ENCODE peak calls at places on chromosomes 11 and 22, in four cellular contexts. K is cardiac muscle cell, W is PC-3, V is endodermal cell. L is an unnamed sample.

GRCh38 chr11:131754671-131755070 is 384.3 kb downstream of the NTM start:
- DNase-seq in W (peak; percentile 14), K (no peak), V (no peak), L (no peak)

GRCh38 chr11:83299681-83300080 is 13.5 kb upstream of the CCDC90B start:
- DNase-seq in K (no peak), V (no peak), W (no peak), L (no peak)

GRCh38 chr11:665062-665706 is 28.1 kb downstream of the DRD4 start:
- DNase-seq in W (no peak), K (peak; percentile 8), V (no peak), L (peak; percentile 62)

GRCh38 chr11:72812968-72813739 is 1.1 kb upstream of the ATG16L2 start:
- DNase-seq in W (peak; percentile 85), V (peak; percentile 89), K (peak; percentile 59), L (peak; percentile 79)

GRCh38 chr22:35314161-35314942 is 14.7 kb downstream of the TOM1 start:
- DNase-seq in K (no peak), V (peak; percentile 67), W (no peak), L (peak; percentile 27)

GRCh38 chr22:21824439-21824912 is 43.0 kb downstream of the MAPK1 start:
- DNase-seq in K (no peak), W (no peak), V (no peak), L (no peak)

GRCh38 chr11:100849009-100849913 is 162.2 kb downstream of the ARHGAP42 start:
- DNase-seq in W (no peak), V (no peak), K (peak; percentile 81), L (no peak)

GRCh38 chr11:79400717-79401330 is 40.0 kb downstream of the TENM4 start:
- DNase-seq in V (peak; percentile 89), K (peak; percentile 44), W (peak; percentile 70), L (peak; percentile 20)

GRCh38 chr22:30969532-30970355 is 679 bp downstream of the TUG1 start:
- DNase-seq in K (peak; percentile 64), W (peak; percentile 15), V (peak; percentile 74), L (peak; percentile 47)

GRCh38 chr11:10441021-10441523 is 14.0 kb upstream of the AMPD3 start:
- DNase-seq in K (no peak), V (no peak), W (no peak), L (no peak)

GRCh38 chr22:22753526-22754267 is 109.3 kb downstream of the GGTLC2 start:
- DNase-seq in K (peak; percentile 59), W (peak; percentile 62), V (peak; percentile 95), L (peak; percentile 56)

GRCh38 chr11:1569251-1569780 is 2.8 kb downstream of the DUSP8 start:
- DNase-seq in K (no peak), V (no peak), W (no peak), L (no peak)

GRCh38 chr11:95586681-95587080 is 202.9 kb downstream of the FAM76B start:
- DNase-seq in K (no peak), V (no peak), W (no peak), L (no peak)

GRCh38 chr22:40237788-40238424 is 60.2 kb downstream of the TNRC6B start:
- DNase-seq in V (no peak), K (no peak), W (no peak), L (no peak)

GRCh38 chr11:75782540-75783263 is 14.1 kb downstream of the DGAT2 start:
- DNase-seq in K (no peak), V (no peak), W (peak; percentile 87), L (no peak)

GRCh38 chr22:42808516-42808915 is 48.6 kb downstream of the ARFGAP3 start:
- DNase-seq in V (no peak), K (no peak), W (no peak), L (no peak)

GRCh38 chr11:117426941-117427340 is 99.3 kb downstream of the CEP164 start:
- DNase-seq in K (no peak), V (no peak), W (no peak), L (no peak)

GRCh38 chr11:64318694-64319420 is 936 bp downstream of the PRDX5 start:
- DNase-seq in K (no peak), W (no peak), V (peak; percentile 88), L (no peak)

GRCh38 chr11:92843455-92843854 is 126.0 kb upstream of the MTNR1B start:
- DNase-seq in V (no peak), W (no peak), K (no peak), L (no peak)
- H3K36me3 ChIP-seq in V (peaks cover 27% of the 10 kb centered on the region), W (no peaks in the 10 kb centered on the region), K (no peaks in the 10 kb centered on the region), L (no peaks in the 10 kb centered on the region)

GRCh38 chr11:66310324-66310723 is 6.5 kb downstream of the CD248 start:
- DNase-seq in K (no peak), W (no peak), V (peak; percentile 39), L (no peak)
- H3K36me3 ChIP-seq in K (no peaks in the 10 kb centered on the region), W (no peaks in the 10 kb centered on the region), V (no peaks in the 10 kb centered on the region), L (no peaks in the 10 kb centered on the region)

DNA sequence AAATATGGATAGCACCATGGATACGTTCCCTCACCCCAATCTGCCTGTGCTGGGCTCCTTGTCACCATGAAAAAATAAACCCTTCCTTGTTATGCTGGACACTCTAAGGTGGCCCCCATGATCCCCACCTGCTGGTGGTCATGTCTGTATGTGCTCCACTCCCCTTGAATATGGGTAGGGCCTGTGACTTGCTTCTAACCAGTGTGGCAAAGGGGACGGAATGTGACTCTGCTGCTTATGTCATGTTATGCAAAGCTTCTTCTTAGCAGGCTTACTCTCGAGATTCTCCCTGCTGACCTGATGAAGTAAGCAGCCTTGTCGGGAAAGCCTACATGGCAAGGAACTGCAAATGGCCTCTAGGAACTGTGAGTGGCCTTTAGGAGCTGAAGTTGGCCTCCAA is 159.9 kb downstream of the CCDC34 start:
- DNase-seq in W (no peak), V (peak; percentile 56), K (no peak), L (no peak)
- H3K36me3 ChIP-seq in W (no peaks in the 10 kb centered on the region), V (peaks cover 1% of the 10 kb centered on the region), K (no peaks in the 10 kb centered on the region), L (no peaks in the 10 kb centered on the region)

DNA sequence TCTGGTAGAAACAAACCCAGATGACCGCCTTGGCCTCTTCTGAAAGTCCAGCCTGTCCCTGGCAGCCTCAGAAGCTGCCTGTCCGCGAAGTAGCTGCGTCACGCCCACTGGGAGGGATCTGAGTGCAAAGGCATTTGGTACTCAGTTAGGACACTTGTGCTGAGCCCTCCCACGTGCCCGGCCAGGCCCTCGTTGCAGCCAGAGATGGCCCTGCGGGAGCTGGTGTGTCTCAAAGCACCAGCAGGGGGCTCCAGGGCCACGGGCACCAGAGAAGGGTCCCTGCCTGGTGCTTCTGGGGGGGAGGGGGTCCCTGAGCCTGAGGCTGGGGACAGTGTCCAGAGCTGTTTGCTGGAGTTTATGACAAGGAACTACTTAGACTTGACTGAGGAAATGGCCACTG is 5.8 kb downstream of the SELENOO start:
- DNase-seq in K (no peak), V (peak; percentile 91), W (no peak), L (no peak)
- H3K36me3 ChIP-seq in K (peaks cover 29% of the 10 kb centered on the region), V (peaks cover 44% of the 10 kb centered on the region), W (no peaks in the 10 kb centered on the region), L (peaks cover 58% of the 10 kb centered on the region)

GRCh38 chr22:29670615-29671014 is 49.2 kb upstream of the CABP7 start:
- DNase-seq in W (no peak), V (no peak), K (no peak), L (no peak)

GRCh38 chr22:29665486-29665885 is 54.3 kb upstream of the CABP7 start:
- DNase-seq in W (no peak), V (no peak), K (no peak), L (no peak)

GRCh38 chr22:29664731-29665130 is 55.1 kb upstream of the CABP7 start:
- DNase-seq in K (peak; percentile 10), W (no peak), V (no peak), L (no peak)

GRCh38 chr22:29673361-29673760 is 46.4 kb upstream of the CABP7 start:
- DNase-seq in K (no peak), W (no peak), V (no peak), L (no peak)

DNA sequence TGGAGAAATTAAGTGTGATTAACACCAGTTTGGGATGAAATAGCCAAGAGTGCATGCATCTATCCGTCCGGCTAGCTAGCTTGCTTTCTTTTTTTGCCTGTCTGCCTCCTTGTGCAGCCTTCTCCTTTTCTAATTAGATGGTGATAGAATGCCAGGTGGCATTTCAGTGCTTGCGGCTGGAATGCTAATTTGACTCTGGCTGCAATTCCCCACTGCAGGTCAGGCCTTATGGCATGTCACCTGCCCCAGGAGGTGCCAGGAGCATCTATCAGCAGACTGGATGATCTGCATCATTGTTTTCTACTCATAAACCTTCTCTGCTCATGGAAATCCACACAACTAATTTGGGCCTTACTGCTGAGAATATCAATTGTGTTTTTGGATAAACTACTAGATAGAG is 51.1 kb upstream of the CABP7 start:
- DNase-seq in V (no peak), W (no peak), K (no peak), L (no peak)
- H3K36me3 ChIP-seq in V (peaks cover 65% of the 10 kb centered on the region), W (peaks cover 23% of the 10 kb centered on the region), K (peaks cover 16% of the 10 kb centered on the region), L (peaks cover 72% of the 10 kb centered on the region)

DNA sequence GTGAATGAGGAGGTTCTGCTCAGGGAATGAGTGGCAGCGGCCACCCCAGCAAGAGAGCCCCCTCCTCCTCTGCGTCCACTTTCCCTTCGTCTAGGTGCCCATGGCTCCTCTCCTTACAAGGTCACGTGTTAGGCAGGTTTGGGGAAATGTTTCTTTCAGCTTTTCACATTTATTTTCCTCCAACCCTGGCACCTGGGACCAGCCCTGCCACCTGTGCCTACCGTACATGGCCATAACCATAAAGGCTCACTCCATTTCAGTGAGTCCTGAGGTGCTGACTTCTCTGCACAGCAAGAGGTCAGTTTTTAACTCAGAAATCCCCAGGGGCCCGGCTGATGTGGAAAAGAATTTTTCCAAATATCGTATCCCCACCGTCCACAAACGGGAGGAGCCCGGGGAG is 71.2 kb downstream of the FLI1 start:
- DNase-seq in K (no peak), V (no peak), W (no peak), L (no peak)
- H3K36me3 ChIP-seq in K (no peaks in the 10 kb centered on the region), V (no peaks in the 10 kb centered on the region), W (no peaks in the 10 kb centered on the region), L (no peaks in the 10 kb centered on the region)

GRCh38 chr22:38298312-38299000 is 18.8 kb downstream of the CSNK1E start:
- DNase-seq in K (peak; percentile 97), W (peak; percentile 99), V (peak; percentile 88), L (no peak)

GRCh38 chr22:38295863-38296262 is 21.4 kb downstream of the CSNK1E start:
- DNase-seq in K (no peak), W (no peak), V (no peak), L (no peak)

GRCh38 chr22:38295339-38295738 is 21.9 kb downstream of the CSNK1E start:
- DNase-seq in W (no peak), V (no peak), K (no peak), L (no peak)

GRCh38 chr22:38294193-38294592 is 21.4 kb upstream of the TMEM184B start:
- DNase-seq in W (no peak), V (no peak), K (no peak), L (no peak)

DNA sequence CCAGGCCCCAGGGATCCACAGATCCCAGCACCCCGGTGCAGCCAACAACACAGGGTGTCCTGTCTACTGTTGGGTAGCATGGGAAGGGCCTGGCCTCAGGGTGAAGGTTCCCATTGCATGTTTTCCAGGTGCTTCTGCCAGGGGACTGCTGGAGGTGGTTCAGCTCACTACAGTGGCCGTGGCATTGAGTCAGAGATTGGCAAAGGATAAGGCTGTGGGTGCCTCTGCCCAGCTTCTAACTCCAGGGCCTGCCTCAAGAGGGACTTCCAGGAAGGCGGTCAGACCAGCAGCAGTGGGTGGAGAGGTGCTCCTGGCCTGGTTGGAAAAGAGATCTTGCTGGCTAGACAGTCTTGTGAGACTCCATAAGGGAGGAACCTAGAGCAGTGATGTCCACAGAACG is 20.9 kb downstream of the CSNK1E start:
- DNase-seq in W (no peak), V (no peak), K (no peak), L (peak; percentile 47)
- H3K36me3 ChIP-seq in W (peaks cover 58% of the 10 kb centered on the region), V (peaks cover 93% of the 10 kb centered on the region), K (peaks cover 83% of the 10 kb centered on the region), L (peaks cover 90% of the 10 kb centered on the region)

DNA sequence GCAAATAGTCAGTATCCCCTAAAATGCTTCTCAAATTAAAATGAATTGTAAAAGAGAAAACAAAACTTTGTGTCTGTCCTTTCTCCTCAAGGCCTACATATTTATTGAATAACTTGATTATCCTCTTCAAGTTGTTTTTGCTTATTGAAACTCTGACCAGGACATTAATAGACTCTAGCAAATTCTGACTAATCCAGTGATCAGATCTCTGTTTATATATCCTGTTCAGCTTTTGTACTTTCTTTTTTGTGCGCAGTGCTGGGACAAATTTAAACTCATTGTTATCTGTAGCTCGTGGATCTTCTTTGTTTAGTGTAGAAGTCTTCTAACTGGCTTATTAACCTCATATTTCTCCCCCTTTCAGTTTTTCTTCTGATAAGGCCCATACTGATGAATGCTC is 139.9 kb upstream of the SORL1-AS1 start:
- DNase-seq in V (no peak), K (no peak), W (peak; percentile 39), L (no peak)
- H3K36me3 ChIP-seq in V (peaks cover 36% of the 10 kb centered on the region), K (peaks cover 2% of the 10 kb centered on the region), W (peaks cover 30% of the 10 kb centered on the region), L (no peaks in the 10 kb centered on the region)